ENCODE peak calls at places on chromosomes 2 and 18, in seven cellular contexts. I is activated CD4-positive, alpha-beta memory T cell treated with anti-CD3 and anti-CD28 coated beads, Interleukin-2, amount 10 ng/mL, durations not matched to agents 7 days and 5 days; R is GM12865; X is stimulated activated naive CD8-positive, alpha-beta T cell treated with anti-CD3 and anti-CD28 coated beads, Interleukin-15, Interleukin-2, amounts not matched to agents 100 U/mL and 50 U/mL, for 24 hours; T is breast epithelium; E is uterus; Q is T-cell. W is an unnamed sample.

GRCh38 chr18:50179465-50179864 is 15.5 kb downstream of the MYO5B start:
- DNase-seq in T (no peak), Q (no peak), X (no peak), R (no peak), E (no peak), I (no peak), W (no peak)

GRCh38 chr2:71892896-71893295 is 254.8 kb downstream of the CYP26B1 start:
- DNase-seq in Q (no peak), E (no peak), T (no peak), R (no peak), X (no peak), I (no peak), W (peak)

GRCh38 chr2:39584283-39584972 is 81.3 kb upstream of the TMEM178A start:
- DNase-seq in Q (no peak), R (no peak), T (no peak), I (no peak), X (no peak), E (no peak), W (peak)

GRCh38 chr2:78541451-78542267 is 483.8 kb upstream of the REG3G start:
- DNase-seq in Q (no peak), I (no peak), T (no peak), X (no peak), R (peak), E (no peak), W (peak)

GRCh38 chr2:65489269-65489668 is 56.9 kb upstream of the SPRED2 start:
- DNase-seq in X (no peak), E (no peak), R (no peak), T (no peak), Q (no peak), I (no peak), W (no peak)

GRCh38 chr18:45059695-45060094 is 379.0 kb downstream of the SETBP1 start:
- DNase-seq in Q (no peak), X (no peak), E (no peak), I (no peak), T (no peak), R (no peak), W (peak)

GRCh38 chr2:239935789-239936758 is 89.1 kb downstream of the NDUFA10 start:
- DNase-seq in X (no peak), R (no peak), E (no peak), Q (no peak), I (no peak), T (peak), W (peak)

GRCh38 chr2:215619989-215620388 is 184.1 kb upstream of the FN1 start:
- DNase-seq in E (no peak), Q (no peak), T (no peak), I (no peak), X (no peak), R (no peak), W (no peak)

GRCh38 chr18:47168913-47169312 is 7.3 kb downstream of the IER3IP1 start:
- DNase-seq in I (no peak), T (no peak), X (no peak), Q (no peak), R (no peak), E (no peak), W (no peak)

GRCh38 chr18:46720521-46720920 is 36.3 kb downstream of the ST8SIA5 start:
- DNase-seq in Q (no peak), E (no peak), R (no peak), X (no peak), T (no peak), I (no peak), W (no peak)

GRCh38 chr2:121521359-121521758 is 9.3 kb upstream of the RNU4ATAC start:
- DNase-seq in R (no peak), E (no peak), Q (no peak), I (no peak), X (no peak), T (no peak), W (no peak)

GRCh38 chr2:177746358-177746757 is 326.2 kb downstream of the PDE11A start:
- DNase-seq in Q (no peak), X (no peak), I (no peak), E (no peak), T (no peak), R (no peak), W (no peak)

GRCh38 chr2:42035241-42035640 is 12.6 kb upstream of the PKDCC start:
- DNase-seq in T (no peak), R (no peak), Q (no peak), E (no peak), I (no peak), X (no peak), W (no peak)

GRCh38 chr2:70712916-70713315 is 55.1 kb downstream of the ADD2 start:
- DNase-seq in E (no peak), R (no peak), Q (no peak), T (no peak), I (no peak), X (no peak), W (no peak)

GRCh38 chr18:31102020-31102684 is at the start of gene DSC2:
- DNase-seq in T (peak), E (no peak), Q (no peak), X (no peak), R (no peak), I (no peak), W (no peak)

GRCh38 chr2:73031725-73032701 is 39.5 kb downstream of the SFXN5 start:
- DNase-seq in Q (no peak), R (no peak), I (no peak), E (no peak), X (no peak), T (no peak), W (no peak)

GRCh38 chr2:75640621-75641121 is 5.9 kb upstream of the MRPL19 start:
- DNase-seq in R (peak), T (peak), Q (peak), E (peak), I (peak), X (peak), W (peak)

GRCh38 chr2:190469770-190470169 is 61.6 kb downstream of the MFSD6 start:
- DNase-seq in T (no peak), R (peak), E (peak), X (no peak), Q (no peak), I (no peak), W (peak)

GRCh38 chr18:75489493-75490190 is 62.1 kb upstream of the SMIM21 start:
- DNase-seq in Q (no peak), R (no peak), E (peak), I (no peak), X (no peak), T (no peak), W (peak)

GRCh38 chr2:14420851-14421250 is 211.7 kb upstream of the LRATD1 start:
- DNase-seq in Q (no peak), X (no peak), I (no peak), E (no peak), R (peak), T (no peak), W (peak)

GRCh38 chr2:240125749-240126148 is 10.4 kb downstream of the COPS9 start:
- DNase-seq in X (no peak), R (no peak), E (no peak), Q (no peak), I (peak), T (peak), W (no peak)

GRCh38 chr18:27921904-27922541 is 254.9 kb downstream of the CDH2 start:
- DNase-seq in R (no peak), Q (no peak), T (no peak), E (no peak), I (no peak), X (no peak), W (peak)

GRCh38 chr18:23115683-23116096 is 19.6 kb upstream of the CABLES1 start:
- DNase-seq in E (no peak), X (no peak), I (no peak), T (no peak), Q (no peak), R (no peak), W (peak)

GRCh38 chr2:45224996-45225380 is 215.7 kb upstream of the SIX2 start:
- DNase-seq in Q (no peak), T (no peak), X (no peak), E (no peak), I (no peak), R (no peak), W (no peak)

GRCh38 chr2:51920509-51920908 is 888.6 kb upstream of the NRXN1 start:
- DNase-seq in E (no peak), X (no peak), T (no peak), R (no peak), Q (no peak), I (no peak), W (no peak)

GRCh38 chr18:36580874-36581750 is 247.7 kb downstream of the TPGS2 start:
- DNase-seq in X (no peak), Q (no peak), R (no peak), T (no peak), I (no peak), E (no peak), W (peak)

GRCh38 chr18:78630981-78631510 is 348.6 kb upstream of the SALL3 start:
- DNase-seq in T (no peak), X (no peak), Q (no peak), I (no peak), R (no peak), E (no peak), W (no peak)

GRCh38 chr2:239937866-239938640 is 87.1 kb downstream of the NDUFA10 start:
- DNase-seq in E (peak), X (no peak), R (no peak), I (no peak), T (peak), Q (no peak), W (no peak)

GRCh38 chr2:42328148-42328833 is 32.7 kb downstream of the COX7A2L start:
- DNase-seq in I (no peak), T (no peak), E (no peak), Q (no peak), X (no peak), R (peak), W (peak)

GRCh38 chr2:144201868-144202468 is 318.0 kb downstream of the ZEB2 start:
- DNase-seq in I (no peak), X (peak), E (no peak), R (no peak), Q (no peak), T (no peak), W (peak)

GRCh38 chr2:218893349-218894167 is 12.9 kb downstream of the WNT10A start:
- DNase-seq in E (no peak), I (no peak), X (no peak), Q (no peak), R (no peak), T (no peak), W (no peak)

GRCh38 chr2:58508021-58508420 is 266.9 kb upstream of the FANCL start:
- DNase-seq in E (no peak), R (no peak), Q (no peak), I (no peak), T (no peak), X (no peak), W (no peak)

GRCh38 chr2:177772529-177772928 is 300.0 kb downstream of the PDE11A start:
- DNase-seq in Q (no peak), I (no peak), T (no peak), X (no peak), E (no peak), R (peak), W (peak)

GRCh38 chr18:69387181-69387580 is 13.5 kb upstream of the DOK6 start:
- DNase-seq in X (no peak), I (no peak), T (no peak), R (no peak), Q (no peak), E (no peak), W (peak)

GRCh38 chr2:239263937-239264837 is 136.6 kb downstream of the HDAC4 start:
- DNase-seq in X (peak), I (peak), R (no peak), E (no peak), Q (peak), T (peak), W (no peak)

GRCh38 chr2:26186371-26186770 is 13.5 kb downstream of the GAREM2 start:
- DNase-seq in T (no peak), E (no peak), I (no peak), X (no peak), Q (no peak), R (no peak), W (no peak)

GRCh38 chr2:85976106-85976920 is 87.5 kb upstream of the ST3GAL5 start:
- DNase-seq in T (no peak), X (no peak), Q (no peak), E (no peak), I (no peak), R (no peak), W (no peak)

GRCh38 chr2:234957533-234958135 is 5.8 kb downstream of the SH3BP4 start:
- DNase-seq in Q (no peak), X (no peak), R (no peak), E (no peak), T (no peak), I (no peak), W (peak)

GRCh38 chr2:71555798-71556454 is 102.6 kb downstream of the DYSF start:
- DNase-seq in R (no peak), X (no peak), I (no peak), E (no peak), T (no peak), Q (no peak), W (no peak)

W was measured in HT1080.